ENCODE peak calls at places on chromosomes 5 and 9, in eight cellular contexts. C is mammary epithelial cell, N is SK-N-SH, O is fibroblast of lung, J is colonic mucosa, F is H9, K is IMR-90, H is endothelial cell of umbilical vein. I is an unnamed sample.

GRCh38 chr5:154242442-154242841 is 51.9 kb downstream of the GALNT10 start:
- DNase-seq in O (no peak), J (no peak), K (no peak), C (no peak), F (no peak), N (no peak), H (no peak), I (no peak)

GRCh38 chr9:84932915-84933527 is 263.5 kb downstream of the NTRK2 start:
- DNase-seq in F (peak), K (no peak), C (peak), O (peak), N (no peak), H (no peak), J (no peak), I (peak)

GRCh38 chr9:90680534-90680933 is 37.9 kb upstream of the DIRAS2 start:
- DNase-seq in K (no peak), F (no peak), N (no peak), J (no peak), C (no peak), H (no peak), O (no peak), I (no peak)

GRCh38 chr5:75663621-75664285 is 52.5 kb downstream of the ANKDD1B start:
- DNase-seq in K (no peak), J (no peak), C (no peak), N (no peak), H (no peak), F (no peak), O (no peak), I (no peak)

GRCh38 chr5:9545301-9545958 is 445 bp downstream of the SEMA5A start:
- DNase-seq in K (no peak), H (no peak), C (peak), N (peak), J (peak), F (peak), O (peak), I (peak)

GRCh38 chr9:97528529-97529230 is 27.2 kb downstream of the TMOD1 start:
- DNase-seq in O (no peak), J (no peak), F (peak), H (no peak), C (no peak), K (no peak), N (no peak), I (peak)

GRCh38 chr5:111017731-111018130 is 53.8 kb upstream of the TSLP start:
- DNase-seq in J (no peak), H (no peak), K (peak), O (peak), N (no peak), C (no peak), F (no peak), I (no peak)

GRCh38 chr5:30034870-30035269 is 1158.6 kb upstream of the CDH6 start:
- DNase-seq in O (no peak), K (no peak), N (no peak), H (no peak), C (no peak), J (no peak), F (no peak), I (no peak)

GRCh38 chr5:106634375-106634774 is 1036.4 kb downstream of the EFNA5 start:
- DNase-seq in F (no peak), H (peak), N (no peak), J (no peak), C (no peak), K (no peak), O (peak), I (no peak)

GRCh38 chr5:135106136-135106535 is 72.1 kb upstream of the PITX1 start:
- DNase-seq in O (no peak), H (no peak), F (no peak), N (no peak), K (no peak), J (no peak), C (no peak), I (no peak)

GRCh38 chr5:174736777-174737176 is 12.4 kb downstream of the MSX2 start:
- DNase-seq in F (no peak), K (no peak), O (no peak), N (no peak), C (no peak), J (no peak), H (no peak), I (no peak)

GRCh38 chr5:169112016-169112415 is 188.9 kb downstream of the SLIT3 start:
- DNase-seq in J (no peak), C (no peak), H (no peak), N (no peak), F (no peak), K (no peak), O (no peak), I (no peak)

GRCh38 chr5:116765441-116765840 is 190.8 kb upstream of the SEMA6A start:
- DNase-seq in C (peak), K (no peak), H (no peak), F (no peak), N (no peak), J (no peak), O (peak), I (no peak)

GRCh38 chr5:160370713-160371034 is 248 bp upstream of the C1QTNF2 start:
- DNase-seq in H (no peak), O (no peak), K (no peak), C (no peak), J (no peak), F (no peak), N (no peak), I (no peak)

GRCh38 chr5:96997265-96997859 is 61.5 kb downstream of the LNPEP start:
- DNase-seq in F (no peak), O (peak), C (peak), J (no peak), K (peak), H (peak), N (peak), I (no peak)

DNA sequence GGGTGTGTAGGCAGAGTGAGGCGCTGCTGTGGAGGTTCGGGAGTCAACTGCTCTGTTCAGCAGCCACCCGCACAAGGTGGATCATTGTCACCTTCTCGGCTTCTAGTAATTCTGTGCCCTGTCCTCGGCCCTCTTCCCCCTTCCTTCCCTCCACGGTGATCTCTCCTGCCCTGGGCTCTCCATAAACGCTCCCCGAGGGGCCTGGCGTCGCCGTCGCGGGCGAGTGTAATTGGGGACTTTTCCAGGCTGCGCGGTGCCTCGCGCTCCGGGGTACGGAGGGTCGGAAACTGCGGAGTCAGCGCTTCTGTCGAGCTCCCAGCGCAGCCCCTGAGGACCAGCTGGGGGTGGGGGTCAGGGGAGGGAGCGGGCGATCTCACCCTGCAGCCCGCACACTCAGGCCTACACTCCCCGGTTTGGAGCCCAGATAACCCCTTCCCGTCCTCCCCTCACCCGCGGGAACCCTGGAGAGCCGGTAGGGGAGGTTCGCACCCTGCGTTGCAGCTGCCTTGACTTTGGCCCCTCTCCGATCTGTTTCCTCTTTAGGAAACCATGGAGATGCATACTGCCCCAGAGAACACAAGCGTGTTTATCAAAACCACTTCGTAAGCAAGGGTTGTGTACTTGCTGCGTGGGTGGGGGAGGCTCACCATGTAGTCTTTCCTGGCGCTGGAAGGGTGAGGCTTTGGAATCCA is 188.3 kb upstream of the ZNF618 start:
- DNase-seq in O (no peak), J (no peak), N (peak), C (no peak), K (no peak), F (no peak), H (no peak), I (peak)
- TF ChIP-seq CTCF in O (no peak), J (no peak), N (no peak), C (no peak), K (no peak), F (no peak), H (no peak), I (peak)

GRCh38 chr9:37010180-37010579 is 23.9 kb downstream of the PAX5 start:
- DNase-seq in K (no peak), O (no peak), H (no peak), J (no peak), C (no peak), F (no peak), N (no peak), I (no peak)

GRCh38 chr9:37007295-37007694 is 26.8 kb downstream of the PAX5 start:
- DNase-seq in O (no peak), C (no peak), J (no peak), K (no peak), N (no peak), H (no peak), F (no peak), I (no peak)

GRCh38 chr9:37011530-37011929 is 22.5 kb downstream of the PAX5 start:
- DNase-seq in F (no peak), C (no peak), K (no peak), H (no peak), N (no peak), O (no peak), J (no peak), I (no peak)

GRCh38 chr9:37005517-37006140 is 28.4 kb downstream of the PAX5 start:
- DNase-seq in C (no peak), F (no peak), J (no peak), K (no peak), H (no peak), O (no peak), N (no peak), I (no peak)

DNA sequence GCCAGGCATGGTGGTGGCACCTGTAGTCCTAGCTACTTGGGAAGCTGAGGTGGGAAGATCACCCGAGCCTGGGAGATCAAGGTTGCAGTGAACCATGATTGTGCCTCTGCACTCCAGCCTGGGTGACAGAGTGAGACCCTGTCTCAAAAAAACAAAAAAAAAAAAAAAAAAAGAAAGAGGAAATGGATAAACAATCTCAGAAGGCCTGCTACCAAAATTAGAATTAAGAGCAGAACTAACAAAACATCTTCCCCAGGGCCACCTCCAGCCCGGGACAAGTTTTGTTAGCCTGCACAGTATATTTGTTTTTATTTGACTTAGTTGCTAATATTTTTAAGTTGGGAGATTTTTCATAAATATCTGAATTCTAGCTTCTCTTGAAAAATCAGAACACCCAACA is 23.1 kb downstream of the PAX5 start:
- DNase-seq in N (no peak), O (no peak), J (no peak), C (no peak), K (no peak), H (no peak), F (no peak), I (no peak)
- H3K9ac ChIP-seq in N (no peak), O (no peak), J (no peak), C (no peak), K (no peak), H (no peak), F (no peak), I (no peak)

GRCh38 chr9:136539427-136540412 is 6.1 kb downstream of the NOTCH1 start:
- DNase-seq in K (no peak), C (no peak), O (peak), J (peak), H (peak), F (peak), N (no peak), I (no peak)
- TF ChIP-seq CTCF in K (no peak), C (no peak), O (no peak), J (no peak), H (no peak), F (no peak), N (no peak), I (no peak)

GRCh38 chr9:15137089-15137488 is 169.9 kb downstream of the TTC39B start:
- DNase-seq in H (no peak), O (no peak), N (no peak), K (no peak), J (no peak), C (no peak), F (no peak), I (no peak)
- H3K9ac ChIP-seq in H (no peak), O (no peak), N (no peak), K (no peak), J (no peak), C (no peak), F (no peak), I (no peak)